ENCODE peak calls at places on chromosomes 3 and 15, in five cellular contexts. Y is epithelial cell of proximal tubule; P is Kasumi-1; Z is naive thymus-derived CD4-positive, alpha-beta T cell; O is stimulated activated naive CD8-positive, alpha-beta T cell treated with anti-CD3 and anti-CD28 coated beads, Interleukin-15, amount 100 ng/mL, for 72 hours. M is an unnamed sample.

GRCh38 chr3:154022603-154023002 is 98.6 kb upstream of the ARHGEF26 start:
- DNase-seq in Y (no peak), P (no peak), Z (no peak), O (no peak), M (no peak)

GRCh38 chr3:120816728-120817127 is 74.2 kb downstream of the GTF2E1 start:
- DNase-seq in Y (no peak), P (no peak), Z (no peak), O (no peak), M (no peak)

GRCh38 chr15:48855501-48856440 is 22.2 kb upstream of the EID1 start:
- DNase-seq in Y (peak; percentile 22), P (no peak), Z (no peak), O (no peak), M (no peak)

GRCh38 chr15:70707901-70708300 is 55.5 kb downstream of the UACA start:
- DNase-seq in Y (no peak), P (no peak), Z (no peak), O (no peak), M (no peak)

GRCh38 chr15:58182460-58183163 is 44.4 kb downstream of the AQP9 start:
- DNase-seq in Y (no peak), P (peak; percentile 55), Z (peak; percentile 4), O (peak; percentile 27), M (no peak)

GRCh38 chr3:126851382-126851781 is 131.5 kb upstream of the PLXNA1 start:
- DNase-seq in Y (no peak), P (no peak), Z (no peak), O (no peak), M (no peak)

GRCh38 chr15:66611257-66612053 is 45.7 kb upstream of the LCTL start:
- DNase-seq in Y (no peak), P (no peak), Z (no peak), O (no peak), M (no peak)

GRCh38 chr15:51366911-51367310 is 25.5 kb downstream of the GLDN start:
- DNase-seq in Y (no peak), P (no peak), Z (no peak), O (no peak), M (no peak)

GRCh38 chr15:57509121-57509520 is 82.6 kb upstream of the MYZAP start:
- DNase-seq in Y (peak; percentile 68), P (no peak), Z (no peak), O (no peak), M (no peak)

GRCh38 chr3:10757021-10757820 is 58.8 kb upstream of the SLC6A11 start:
- DNase-seq in Y (no peak), P (no peak), Z (no peak), O (peak; percentile 26), M (no peak)

GRCh38 chr15:70763120-70763949 is at the start of gene UACA:
- DNase-seq in Y (no peak), P (no peak), Z (peak; percentile 66), O (peak; percentile 82), M (peak; percentile 29)

GRCh38 chr15:58497036-58497785 is 65.4 kb downstream of the LIPC start:
- DNase-seq in Y (no peak), P (no peak), Z (no peak), O (no peak), M (no peak)

GRCh38 chr3:35392187-35392586 is 247.1 kb upstream of the ARPP21 start:
- DNase-seq in Y (no peak), P (no peak), Z (no peak), O (no peak), M (no peak)

GRCh38 chr15:50418041-50418583 is 6.1 kb upstream of the USP8 start:
- DNase-seq in Y (no peak), P (no peak), Z (no peak), O (no peak), M (no peak)

GRCh38 chr3:10722921-10723320 is 93.1 kb upstream of the SLC6A11 start:
- DNase-seq in Y (no peak), P (no peak), Z (no peak), O (no peak), M (no peak)